ENCODE peak calls at places on chromosome 22, in six cellular contexts. One of them, this sample, is unnamed.

GRCh38 chr22:25197335-25197734 is 2.3 kb upstream of the CRYBB3 start:
- DNase-seq in M059J: no peak
- DNase-seq in activated T-helper 2 cell treated with anti-CD3 and anti-CD28 coated beads, Interferon-gamma antibody, Interleukin-2, Interleukin-4, amounts not matched to agents 10 μg/mL and 5 μg/mL and 100 μg/mL, durations not matched to agents 14 hours and 24 hours and 36 hours: no peak
- DNase-seq in NCI-H774: no peak
- DNase-seq in mesenchymal stem cell: no peak
- DNase-seq in GM23338: no peak
- DNase-seq in this sample: no peak

GRCh38 chr22:45271667-45272188 is 13.0 kb upstream of the UPK3A start:
- DNase-seq in mesenchymal stem cell: peak; percentile 48
- DNase-seq in GM23338: no peak
- DNase-seq in activated T-helper 2 cell treated with anti-CD3 and anti-CD28 coated beads, Interferon-gamma antibody, Interleukin-2, Interleukin-4, amounts not matched to agents 10 μg/mL and 5 μg/mL and 100 μg/mL, durations not matched to agents 14 hours and 24 hours and 36 hours: no peak
- DNase-seq in M059J: no peak
- DNase-seq in NCI-H774: no peak
- DNase-seq in this sample: no peak

GRCh38 chr22:22702159-22702873 is 57.9 kb downstream of the GGTLC2 start:
- DNase-seq in mesenchymal stem cell: no peak
- DNase-seq in activated T-helper 2 cell treated with anti-CD3 and anti-CD28 coated beads, Interferon-gamma antibody, Interleukin-2, Interleukin-4, amounts not matched to agents 10 μg/mL and 5 μg/mL and 100 μg/mL, durations not matched to agents 14 hours and 24 hours and 36 hours: no peak
- DNase-seq in NCI-H774: no peak
- DNase-seq in GM23338: peak; percentile 64
- DNase-seq in M059J: no peak
- DNase-seq in this sample: no peak

GRCh38 chr22:23777776-23778575 is 5.3 kb downstream of the MMP11 start:
- DNase-seq in mesenchymal stem cell: no peak
- DNase-seq in NCI-H774: no peak
- DNase-seq in activated T-helper 2 cell treated with anti-CD3 and anti-CD28 coated beads, Interferon-gamma antibody, Interleukin-2, Interleukin-4, amounts not matched to agents 10 μg/mL and 5 μg/mL and 100 μg/mL, durations not matched to agents 14 hours and 24 hours and 36 hours: no peak
- DNase-seq in M059J: no peak
- DNase-seq in GM23338: no peak
- DNase-seq in this sample: no peak

GRCh38 chr22:36726007-36726380 is 22.4 kb upstream of the CACNG2 start:
- DNase-seq in NCI-H774: no peak
- DNase-seq in GM23338: no peak
- DNase-seq in activated T-helper 2 cell treated with anti-CD3 and anti-CD28 coated beads, Interferon-gamma antibody, Interleukin-2, Interleukin-4, amounts not matched to agents 10 μg/mL and 5 μg/mL and 100 μg/mL, durations not matched to agents 14 hours and 24 hours and 36 hours: no peak
- DNase-seq in M059J: peak; percentile 7
- DNase-seq in mesenchymal stem cell: no peak
- DNase-seq in this sample: no peak

GRCh38 chr22:41910050-41910598 is 4.8 kb downstream of the SHISA8 start:
- DNase-seq in activated T-helper 2 cell treated with anti-CD3 and anti-CD28 coated beads, Interferon-gamma antibody, Interleukin-2, Interleukin-4, amounts not matched to agents 10 μg/mL and 5 μg/mL and 100 μg/mL, durations not matched to agents 14 hours and 24 hours and 36 hours: no peak
- DNase-seq in NCI-H774: no peak
- DNase-seq in mesenchymal stem cell: no peak
- DNase-seq in M059J: no peak
- DNase-seq in GM23338: peak; percentile 79
- DNase-seq in this sample: no peak

GRCh38 chr22:30000566-30000965 is 79.7 kb upstream of the HORMAD2 start:
- DNase-seq in M059J: no peak
- DNase-seq in GM23338: no peak
- DNase-seq in NCI-H774: no peak
- DNase-seq in activated T-helper 2 cell treated with anti-CD3 and anti-CD28 coated beads, Interferon-gamma antibody, Interleukin-2, Interleukin-4, amounts not matched to agents 10 μg/mL and 5 μg/mL and 100 μg/mL, durations not matched to agents 14 hours and 24 hours and 36 hours: no peak
- DNase-seq in mesenchymal stem cell: peak; percentile 35
- DNase-seq in this sample: peak; percentile 10

GRCh38 chr22:44419429-44419828 is 78.6 kb downstream of the RTL6 start:
- DNase-seq in NCI-H774: no peak
- DNase-seq in mesenchymal stem cell: no peak
- DNase-seq in GM23338: no peak
- DNase-seq in M059J: no peak
- DNase-seq in activated T-helper 2 cell treated with anti-CD3 and anti-CD28 coated beads, Interferon-gamma antibody, Interleukin-2, Interleukin-4, amounts not matched to agents 10 μg/mL and 5 μg/mL and 100 μg/mL, durations not matched to agents 14 hours and 24 hours and 36 hours: no peak
- DNase-seq in this sample: peak; percentile 19

GRCh38 chr22:21000987-21001600 is 824 bp downstream of the THAP7 start:
- DNase-seq in GM23338: no peak
- DNase-seq in activated T-helper 2 cell treated with anti-CD3 and anti-CD28 coated beads, Interferon-gamma antibody, Interleukin-2, Interleukin-4, amounts not matched to agents 10 μg/mL and 5 μg/mL and 100 μg/mL, durations not matched to agents 14 hours and 24 hours and 36 hours: no peak
- DNase-seq in NCI-H774: no peak
- DNase-seq in mesenchymal stem cell: peak; percentile 5
- DNase-seq in M059J: no peak
- DNase-seq in this sample: peak; percentile 37

GRCh38 chr22:22168190-22168940 is 76.2 kb upstream of the VPREB1 start:
- DNase-seq in M059J: peak; percentile 69
- DNase-seq in activated T-helper 2 cell treated with anti-CD3 and anti-CD28 coated beads, Interferon-gamma antibody, Interleukin-2, Interleukin-4, amounts not matched to agents 10 μg/mL and 5 μg/mL and 100 μg/mL, durations not matched to agents 14 hours and 24 hours and 36 hours: no peak
- DNase-seq in mesenchymal stem cell: peak; percentile 9
- DNase-seq in NCI-H774: peak; percentile 30
- DNase-seq in GM23338: peak; percentile 80
- DNase-seq in this sample: peak; percentile 56

GRCh38 chr22:38826386-38826785 is 17.4 kb downstream of the NPTXR start:
- DNase-seq in mesenchymal stem cell: no peak
- DNase-seq in activated T-helper 2 cell treated with anti-CD3 and anti-CD28 coated beads, Interferon-gamma antibody, Interleukin-2, Interleukin-4, amounts not matched to agents 10 μg/mL and 5 μg/mL and 100 μg/mL, durations not matched to agents 14 hours and 24 hours and 36 hours: no peak
- DNase-seq in NCI-H774: no peak
- DNase-seq in M059J: no peak
- DNase-seq in GM23338: no peak
- DNase-seq in this sample: no peak